ENCODE peak calls at places on chromosomes 11 and 22, in six cellular contexts. V is kidney epithelial cell, F is fibroblast of lung, H is activated T-cell treated with anti-CD3 and anti-CD28 coated beads for 1 hour, Z is midbrain, B is NCI-H1048. T is an unnamed sample.

GRCh38 chr22:42072606-42073330 is 1.3 kb upstream of the PHETA2 start:
- DNase-seq in V (no peak), F (no peak), H (no peak), Z (no peak), B (no peak), T (no peak)

GRCh38 chr22:30265851-30266444 is 703 bp downstream of the OSM start:
- DNase-seq in V (no peak), F (no peak), H (peak), Z (no peak), B (no peak), T (peak)

GRCh38 chr11:7909585-7910325 is 21.3 kb downstream of the OR10A6 start:
- DNase-seq in V (no peak), F (no peak), H (no peak), Z (no peak), B (no peak), T (no peak)

GRCh38 chr11:59271811-59272327 is 59.1 kb upstream of the MPEG1 start:
- DNase-seq in V (no peak), F (no peak), H (no peak), Z (no peak), B (no peak), T (no peak)

GRCh38 chr22:34992672-34993071 is 73.3 kb upstream of the ISX start:
- DNase-seq in V (no peak), F (no peak), H (no peak), Z (no peak), B (no peak), T (no peak)

GRCh38 chr22:32951081-32951806 is 106.9 kb downstream of the SYN3 start:
- DNase-seq in V (no peak), F (no peak), H (no peak), Z (no peak), B (no peak), T (no peak)

GRCh38 chr11:134908583-134908982 is 496.5 kb upstream of the B3GAT1 start:
- DNase-seq in V (no peak), F (no peak), H (no peak), Z (no peak), B (no peak), T (no peak)

GRCh38 chr11:27058456-27058855 is 17.8 kb downstream of the BBOX1 start:
- DNase-seq in V (no peak), F (no peak), H (no peak), Z (no peak), B (no peak), T (no peak)

GRCh38 chr11:63768232-63769043 is at the start of gene ZFTA:
- DNase-seq in V (no peak), F (peak), H (peak), Z (peak), B (peak), T (peak)

GRCh38 chr11:8229299-8230177 is 34.1 kb downstream of the LMO1 start:
- DNase-seq in V (no peak), F (peak), H (no peak), Z (no peak), B (no peak), T (no peak)

GRCh38 chr11:123253909-123254308 is 58.9 kb upstream of the CLMP start:
- DNase-seq in V (no peak), F (peak), H (no peak), Z (no peak), B (no peak), T (no peak)

GRCh38 chr11:126307706-126308105 is 3.8 kb downstream of the DCPS start:
- DNase-seq in V (no peak), F (peak), H (no peak), Z (peak), B (no peak), T (no peak)

GRCh38 chr11:34621876-34622275 is 983 bp downstream of the EHF start:
- DNase-seq in V (no peak), F (no peak), H (no peak), Z (no peak), B (no peak), T (no peak)

GRCh38 chr22:19775496-19776325 is 15.1 kb downstream of the TBX1 start:
- DNase-seq in V (no peak), F (no peak), H (no peak), Z (no peak), B (no peak), T (no peak)

GRCh38 chr22:33192156-33192555 is 134.0 kb upstream of the SYN3 start:
- DNase-seq in V (no peak), F (no peak), H (no peak), Z (no peak), B (no peak), T (no peak)

GRCh38 chr11:2771758-2772466 is 72.1 kb upstream of the KCNQ1OT1 start:
- DNase-seq in V (no peak), F (no peak), H (no peak), Z (no peak), B (no peak), T (no peak)

GRCh38 chr22:50497093-50497492 is 10.4 kb downstream of the LMF2 start:
- DNase-seq in V (no peak), F (no peak), H (no peak), Z (no peak), B (no peak), T (no peak)

GRCh38 chr22:20552450-20552894 is 45.1 kb downstream of the MED15 start:
- DNase-seq in V (no peak), F (peak), H (no peak), Z (peak), B (no peak), T (no peak)

GRCh38 chr11:57568330-57568766 is 876 bp upstream of the UBE2L6 start:
- DNase-seq in V (no peak), F (peak), H (peak), Z (peak), B (peak), T (peak)

T was measured in effector CD8-positive, alpha-beta T cell.